ENCODE peak calls at places on chromosomes 11 and 22, in six cellular contexts. T is PC-3, S is colonic mucosa, B is neural progenitor cell, W is endodermal cell, N is fibroblast of lung. Z is an unnamed sample.

GRCh38 chr11:78419327-78419726 is 1.7 kb upstream of the GAB2 start:
- DNase-seq in T (peak; percentile 83), S (peak; percentile 42), B (no peak), W (no peak), N (peak; percentile 99), Z (peak; percentile 98)

GRCh38 chr11:105201166-105201565 is 61.6 kb upstream of the CARD18 start:
- DNase-seq in T (no peak), S (no peak), B (no peak), W (no peak), N (no peak), Z (no peak)

GRCh38 chr11:18834754-18835466 is 43.3 kb upstream of the PTPN5 start:
- DNase-seq in T (no peak), S (no peak), B (no peak), W (no peak), N (no peak), Z (no peak)

GRCh38 chr11:71144010-71144409 is 108.4 kb downstream of the SHANK2 start:
- DNase-seq in T (no peak), S (no peak), B (no peak), W (no peak), N (no peak), Z (no peak)

GRCh38 chr11:86162257-86162656 is 82.3 kb upstream of the EED start:
- DNase-seq in T (peak; percentile 26), S (no peak), B (no peak), W (no peak), N (peak; percentile 83), Z (peak; percentile 87)

GRCh38 chr11:94130589-94131362 is 2.1 kb downstream of the PANX1 start:
- DNase-seq in T (peak; percentile 41), S (no peak), B (no peak), W (no peak), N (peak; percentile 94), Z (peak; percentile 93)

GRCh38 chr11:73252577-73253191 is 19.5 kb upstream of the P2RY6 start:
- DNase-seq in T (peak; percentile 53), S (no peak), B (peak; percentile 42), W (peak; percentile 60), N (no peak), Z (no peak)

GRCh38 chr22:24455039-24455438 is 27.6 kb downstream of the ADORA2A start:
- DNase-seq in T (no peak), S (no peak), B (no peak), W (no peak), N (no peak), Z (no peak)

GRCh38 chr22:47177334-47177815 is 414.9 kb downstream of the TBC1D22A start:
- DNase-seq in T (no peak), S (no peak), B (no peak), W (peak; percentile 7), N (no peak), Z (no peak)

GRCh38 chr11:133064152-133064877 is 468.0 kb downstream of the OPCML start:
- DNase-seq in T (no peak), S (no peak), B (peak; percentile 92), W (peak; percentile 96), N (peak; percentile 74), Z (peak; percentile 75)

GRCh38 chr11:112499153-112499907 is 238.7 kb upstream of the PLET1 start:
- DNase-seq in T (no peak), S (no peak), B (peak; percentile 33), W (peak; percentile 59), N (no peak), Z (no peak)

GRCh38 chr22:36765943-36766450 is 9.9 kb downstream of the IFT27 start:
- DNase-seq in T (no peak), S (no peak), B (no peak), W (peak; percentile 29), N (peak; percentile 13), Z (peak; percentile 18)

GRCh38 chr11:59097113-59097708 is 9.8 kb upstream of the FAM111B start:
- DNase-seq in T (peak; percentile 75), S (peak; percentile 77), B (peak; percentile 56), W (peak; percentile 83), N (peak; percentile 66), Z (peak; percentile 24)

GRCh38 chr22:45896961-45897538 is 79.9 kb downstream of the WNT7B start:
- DNase-seq in T (no peak), S (no peak), B (no peak), W (no peak), N (no peak), Z (no peak)

GRCh38 chr11:71979582-71979981 is 19.1 kb upstream of the IL18BP start:
- DNase-seq in T (no peak), S (no peak), B (no peak), W (no peak), N (no peak), Z (no peak)

GRCh38 chr11:8671651-8672062 is 10.8 kb downstream of the TRIM66 start:
- DNase-seq in T (no peak), S (no peak), B (peak; percentile 7), W (peak; percentile 69), N (peak; percentile 80), Z (peak; percentile 85)
- H3K9ac ChIP-seq in T (no peak overlapping the region), S (no peak overlapping the region), B (no peak overlapping the region), W (peak overlapping the region; percentile 50), N (no peak overlapping the region), Z (peak overlapping the region; percentile 60)

GRCh38 chr11:1771273-1771672 is 7.5 kb upstream of the CTSD start:
- DNase-seq in T (no peak), S (no peak), B (no peak), W (peak; percentile 37), N (no peak), Z (no peak)
- H3K9ac ChIP-seq in T (no peak overlapping the region), S (no peak overlapping the region), B (no peak overlapping the region), W (no peak overlapping the region), N (no peak overlapping the region), Z (no peak overlapping the region)

GRCh38 chr11:128105950-128106349 is 481.4 kb downstream of the ETS1 start:
- DNase-seq in T (no peak), S (no peak), B (no peak), W (no peak), N (no peak), Z (no peak)

GRCh38 chr11:128103278-128103873 is 484.0 kb downstream of the ETS1 start:
- DNase-seq in T (no peak), S (no peak), B (no peak), W (no peak), N (no peak), Z (no peak)

GRCh38 chr11:128105511-128105910 is 481.8 kb downstream of the ETS1 start:
- DNase-seq in T (no peak), S (no peak), B (no peak), W (no peak), N (no peak), Z (no peak)
- H3K9ac ChIP-seq in T (no peak overlapping the region), S (no peak overlapping the region), B (no peak overlapping the region), W (no peak overlapping the region), N (no peak overlapping the region), Z (no peak overlapping the region)

DNA sequence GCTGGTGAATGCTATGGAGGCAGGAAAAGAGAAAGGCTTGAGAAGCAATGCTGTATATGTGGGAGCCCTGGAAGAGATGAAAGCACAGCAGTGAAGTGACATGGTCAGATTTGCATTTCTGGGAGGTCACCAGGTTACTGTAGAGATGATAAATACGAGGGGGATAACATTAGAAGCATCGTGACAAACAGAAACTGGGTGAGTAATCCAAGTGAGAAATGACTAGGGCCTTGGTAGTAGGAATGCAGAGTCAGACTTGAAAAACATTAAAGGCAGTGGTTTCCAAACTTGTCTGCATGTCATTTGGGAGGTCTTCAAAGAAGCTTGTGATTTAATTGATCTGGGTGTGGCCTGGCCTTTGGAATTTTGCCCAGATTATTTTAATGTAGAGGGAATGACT is 44.0 kb downstream of the CCDC34 start:
- DNase-seq in T (peak; percentile 50), S (no peak), B (no peak), W (no peak), N (no peak), Z (peak; percentile 89)
- H3K9ac ChIP-seq in T (no peak overlapping the region), S (no peak overlapping the region), B (no peak overlapping the region), W (no peak overlapping the region), N (no peak overlapping the region), Z (peak overlapping the region; percentile 20)

GRCh38 chr11:45917623-45918330 is at the start of gene PEX16:
- DNase-seq in T (peak; percentile 96), S (peak; percentile 97), B (peak; percentile 98), W (peak; percentile 98), N (peak; percentile 100), Z (peak; percentile 99)
- H3K9ac ChIP-seq in T (peak within 1 kb of the TSS; percentile 82), S (peak within 1 kb of the TSS; percentile 94), B (peak within 1 kb of the TSS; percentile 30), W (peak within 1 kb of the TSS; percentile 60), N (peak within 1 kb of the TSS; percentile 95), Z (peak within 1 kb of the TSS; percentile 97)

DNA sequence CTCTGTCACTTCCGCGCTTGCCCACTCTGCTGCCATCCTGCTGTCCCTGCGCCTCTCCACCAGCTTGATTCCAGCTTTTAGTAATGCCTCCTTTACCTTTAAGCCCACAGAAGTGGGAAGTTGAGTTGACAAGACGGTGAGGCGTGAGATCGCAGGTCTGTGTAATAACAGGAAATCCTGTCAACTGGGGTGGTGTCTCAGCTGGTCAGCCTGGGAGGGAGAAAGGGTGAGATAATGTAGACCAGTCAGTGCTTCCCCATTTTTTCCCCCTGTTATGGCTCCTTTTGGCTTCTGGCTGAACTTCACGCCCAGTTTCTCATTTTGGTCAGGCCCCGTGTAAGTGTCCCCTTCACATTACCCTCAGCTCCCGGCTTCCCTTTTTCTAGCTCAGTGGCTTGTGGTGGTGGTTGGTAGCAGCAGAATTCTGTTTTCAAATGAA is 98.9 kb downstream of the TRAF6 start:
- DNase-seq in T (no peak), S (peak; percentile 42), B (no peak), W (no peak), N (no peak), Z (no peak)
- H3K9ac ChIP-seq in T (no peak overlapping the region), S (no peak overlapping the region), B (no peak overlapping the region), W (no peak overlapping the region), N (no peak overlapping the region), Z (no peak overlapping the region)

DNA sequence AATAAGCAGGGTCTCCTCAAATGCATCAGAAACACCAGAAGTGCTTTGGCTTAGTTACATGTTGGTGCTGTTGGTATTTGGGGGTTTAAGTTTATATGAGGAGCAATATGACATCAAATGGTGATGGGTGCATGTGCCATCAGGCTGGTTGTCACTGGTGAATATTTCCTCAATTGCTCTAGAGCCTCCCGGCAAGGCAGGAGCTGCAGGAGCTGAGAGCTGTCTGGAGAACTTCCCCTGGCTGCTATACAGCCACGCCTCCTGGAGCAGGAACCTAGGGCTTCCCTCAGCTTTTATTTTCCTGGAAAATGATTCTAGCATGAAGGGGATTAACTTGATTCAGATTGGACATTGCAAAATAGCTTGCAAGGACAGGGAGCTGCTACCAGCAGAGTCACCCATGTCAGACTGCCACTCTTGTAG is 15.8 kb downstream of the IGLL5 start:
- DNase-seq in T (no peak), S (no peak), B (no peak), W (no peak), N (no peak), Z (no peak)
- H3K9ac ChIP-seq in T (no peak overlapping the region), S (no peak overlapping the region), B (no peak overlapping the region), W (no peak overlapping the region), N (no peak overlapping the region), Z (no peak overlapping the region)